ENCODE peak calls at places on chromosomes 1 and 21, in seven cellular contexts. V is GM10248, F is cardiac fibroblast, L is body of pancreas, O is colonic mucosa, C is neural progenitor cell, D is pancreas. J is an unnamed sample.

GRCh38 chr1:47935163-47935562 is 62.0 kb downstream of the TRABD2B start:
- DNase-seq in V (no peak), F (no peak), L (no peak), O (no peak), C (no peak), D (no peak), J (no peak)

GRCh38 chr1:203144661-203145060 is 17.1 kb downstream of the ADORA1 start:
- DNase-seq in V (no peak), F (peak; percentile 8), L (peak; percentile 66), O (no peak), C (no peak), D (peak; percentile 66), J (no peak)

GRCh38 chr1:59978026-59978425 is 51.5 kb upstream of the CYP2J2 start:
- DNase-seq in V (no peak), F (no peak), L (no peak), O (no peak), C (no peak), D (no peak), J (no peak)

GRCh38 chr1:71881611-71882010 is 400.7 kb downstream of the NEGR1 start:
- DNase-seq in V (no peak), F (no peak), L (no peak), O (no peak), C (no peak), D (no peak), J (no peak)

GRCh38 chr1:94873520-94874351 is 53.2 kb downstream of the CNN3 start:
- DNase-seq in V (no peak), F (peak; percentile 19), L (no peak), O (no peak), C (no peak), D (no peak), J (no peak)

GRCh38 chr1:89780721-89781120 is 40.1 kb upstream of the LRRC8D start:
- DNase-seq in V (no peak), F (peak; percentile 65), L (no peak), O (no peak), C (no peak), D (no peak), J (peak; percentile 37)

GRCh38 chr1:64828829-64829228 is 84.0 kb downstream of the RAVER2 start:
- DNase-seq in V (peak; percentile 17), F (no peak), L (no peak), O (no peak), C (no peak), D (no peak), J (peak; percentile 19)

GRCh38 chr1:5959667-5960230 is 32.5 kb downstream of the NPHP4 start:
- DNase-seq in V (no peak), F (no peak), L (no peak), O (no peak), C (no peak), D (no peak), J (no peak)

GRCh38 chr1:15277370-15277769 is 30.3 kb downstream of the FHAD1 start:
- DNase-seq in V (no peak), F (no peak), L (no peak), O (no peak), C (no peak), D (no peak), J (no peak)

GRCh38 chr1:27773732-27774445 is 870 bp downstream of the STX12 start:
- DNase-seq in V (no peak), F (peak; percentile 53), L (no peak), O (no peak), C (no peak), D (no peak), J (no peak)

GRCh38 chr1:27601321-27601770 is 2.6 kb downstream of the AHDC1 start:
- DNase-seq in V (no peak), F (no peak), L (no peak), O (no peak), C (no peak), D (no peak), J (no peak)

GRCh38 chr1:67019600-67020136 is 34.3 kb downstream of the SLC35D1 start:
- DNase-seq in V (no peak), F (peak; percentile 76), L (no peak), O (no peak), C (no peak), D (no peak), J (no peak)

GRCh38 chr21:41871302-41872030 is 7.7 kb downstream of the PRDM15 start:
- DNase-seq in V (no peak), F (no peak), L (no peak), O (no peak), C (no peak), D (no peak), J (no peak)

GRCh38 chr1:182113879-182114626 is 52.5 kb upstream of the ZNF648 start:
- DNase-seq in V (no peak), F (no peak), L (no peak), O (no peak), C (peak; percentile 49), D (no peak), J (no peak)

GRCh38 chr1:43054961-43055360 is 96.3 kb upstream of the SLC2A1 start:
- DNase-seq in V (no peak), F (no peak), L (no peak), O (no peak), C (no peak), D (no peak), J (no peak)

GRCh38 chr1:116002781-116003455 is 26.6 kb downstream of the SLC22A15 start:
- DNase-seq in V (no peak), F (no peak), L (peak; percentile 86), O (no peak), C (no peak), D (peak; percentile 83), J (no peak)

GRCh38 chr1:229325873-229326502 is 16.9 kb downstream of the CCSAP start:
- DNase-seq in V (no peak), F (no peak), L (no peak), O (no peak), C (no peak), D (no peak), J (no peak)

GRCh38 chr1:110084226-110085078 is 14.0 kb upstream of the ALX3 start:
- DNase-seq in V (peak; percentile 60), F (peak; percentile 53), L (peak; percentile 73), O (peak; percentile 39), C (peak; percentile 61), D (peak; percentile 60), J (peak; percentile 73)

GRCh38 chr1:205066221-205066818 is 17.9 kb downstream of the TMEM81 start:
- DNase-seq in V (no peak), F (no peak), L (no peak), O (no peak), C (peak; percentile 49), D (no peak), J (no peak)
- TF ChIP-seq CTCF in V (no peak), F (no peak), L (no peak), O (no peak), C (peak; percentile 51), D (no peak), J (no peak)

GRCh38 chr21:31514598-31514997 is 144.9 kb upstream of the SOD1 start:
- DNase-seq in V (no peak), F (no peak), L (peak; percentile 49), O (no peak), C (peak; percentile 73), D (peak; percentile 41), J (no peak)

GRCh38 chr21:31511258-31511657 is 148.2 kb upstream of the SOD1 start:
- DNase-seq in V (no peak), F (no peak), L (no peak), O (no peak), C (no peak), D (no peak), J (no peak)

GRCh38 chr21:31505975-31506374 is 153.5 kb upstream of the SOD1 start:
- DNase-seq in V (no peak), F (no peak), L (no peak), O (no peak), C (no peak), D (no peak), J (no peak)

GRCh38 chr21:31503939-31504338 is 155.6 kb upstream of the SOD1 start:
- DNase-seq in V (no peak), F (no peak), L (no peak), O (no peak), C (no peak), D (no peak), J (no peak)

DNA sequence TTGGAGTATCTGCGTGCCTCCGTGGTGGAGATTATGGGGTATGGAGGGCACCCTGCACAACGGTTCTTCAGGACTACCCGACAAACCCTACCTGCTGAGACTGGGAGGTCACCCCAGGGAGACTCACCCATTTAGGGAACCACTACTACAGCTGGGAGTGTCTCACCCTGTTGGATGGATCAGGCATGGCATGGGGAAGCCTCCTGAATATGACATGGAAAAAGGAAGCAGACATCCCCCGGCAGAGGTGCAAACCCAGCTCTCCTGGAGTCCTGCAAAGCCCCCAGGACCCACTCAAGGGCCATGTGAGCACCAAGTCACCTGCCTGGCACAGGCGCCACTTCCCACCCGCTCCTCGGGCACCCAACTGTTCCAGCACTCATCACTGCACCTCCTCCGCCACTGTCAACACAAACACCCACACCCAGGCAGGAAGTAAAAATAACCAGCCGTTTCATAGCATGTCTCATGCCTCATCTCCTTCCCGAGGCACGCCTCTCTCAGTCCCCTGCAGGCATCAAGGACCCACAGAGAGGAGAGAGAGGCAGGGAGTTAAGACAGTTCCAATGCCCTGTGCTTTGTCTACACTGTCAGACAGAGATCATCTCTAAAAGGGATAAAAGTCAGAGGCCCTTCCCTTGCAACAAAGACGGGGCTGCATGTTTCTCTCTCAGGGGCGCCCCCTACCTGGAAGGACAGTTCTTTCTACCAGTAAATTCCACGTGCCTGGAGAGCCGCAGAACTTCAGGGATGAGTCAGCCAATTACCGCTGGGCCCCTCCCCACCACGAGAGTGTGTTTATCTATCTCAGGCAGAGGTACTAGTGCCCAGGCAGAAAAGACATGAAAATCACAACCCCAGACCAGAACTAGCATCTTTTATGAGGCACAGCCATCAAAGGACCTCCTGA is 150.1 kb upstream of the SOD1 start:
- DNase-seq in V (peak; percentile 34), F (peak; percentile 11), L (no peak), O (peak; percentile 47), C (peak; percentile 38), D (no peak), J (peak; percentile 40)
- TF ChIP-seq CTCF in V (peak; percentile 29), F (no peak), L (no peak), O (no peak), C (peak; percentile 47), D (no peak), J (no peak)

DNA sequence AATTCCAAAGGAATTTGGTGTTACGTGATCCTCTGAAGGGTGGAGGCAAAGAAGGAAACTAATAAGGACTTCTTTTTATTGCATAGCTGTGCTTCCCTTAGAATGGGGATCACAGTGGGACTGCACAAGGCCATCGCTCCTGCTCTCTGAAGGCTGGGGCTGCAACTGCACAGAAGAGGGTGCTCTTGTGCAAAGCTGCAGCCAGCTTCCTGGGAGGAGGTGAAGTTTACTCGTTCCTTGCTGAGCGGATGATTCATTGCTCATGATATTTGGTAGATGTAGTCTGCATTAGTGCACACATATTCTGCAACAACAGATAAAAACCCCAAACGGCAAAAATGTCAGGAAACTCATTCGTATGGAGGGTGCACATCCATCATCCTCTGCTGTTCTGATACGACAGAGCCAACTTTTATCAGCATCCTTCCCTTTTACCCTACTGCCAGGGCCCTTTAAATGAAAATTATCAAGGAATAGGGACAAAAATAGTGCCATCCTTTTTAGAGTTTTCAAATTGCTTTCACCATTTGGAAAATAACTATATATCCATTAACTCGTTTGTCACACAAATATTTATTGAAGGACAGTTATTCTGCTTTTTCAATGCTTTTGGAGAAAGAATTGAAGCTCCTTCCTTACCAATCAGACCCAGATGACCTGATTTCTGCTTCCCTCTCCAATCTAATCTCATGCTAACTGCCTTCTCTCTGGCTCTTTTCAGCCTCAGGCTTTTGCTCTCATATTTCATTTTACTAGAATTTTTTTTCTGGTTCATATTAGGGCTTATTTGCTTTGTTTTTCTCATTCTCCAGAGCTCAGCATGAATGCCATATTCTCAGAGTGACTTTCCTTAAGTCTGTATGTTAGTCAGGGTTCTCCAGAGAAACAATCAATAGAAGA is 263.6 kb downstream of the DUSP10 start:
- DNase-seq in V (peak; percentile 37), F (peak; percentile 90), L (peak; percentile 51), O (peak; percentile 28), C (peak; percentile 69), D (peak; percentile 50), J (peak; percentile 22)
- TF ChIP-seq CTCF in V (peak; percentile 81), F (peak; percentile 94), L (peak; percentile 38), O (peak; percentile 36), C (peak; percentile 66), D (no peak), J (peak; percentile 64)

GRCh38 chr1:55478742-55479141 is 263.6 kb upstream of the USP24 start:
- DNase-seq in V (no peak), F (peak; percentile 69), L (no peak), O (no peak), C (peak; percentile 32), D (no peak), J (peak; percentile 12)
- TF ChIP-seq CTCF in V (no peak), F (peak; percentile 25), L (no peak), O (no peak), C (peak; percentile 59), D (no peak), J (no peak)

J was measured in GM13976.